ENCODE peak calls at places on chromosomes 3 and 15, in eight cellular contexts. U is adrenal gland, I is SJSA1, L is prostate gland, K is SK-N-SH, H is ovary, F is ascending aorta, P is brain microvascular endothelial cell. G is an unnamed sample.

GRCh38 chr15:52656412-52656811 is 22.8 kb downstream of the ATOSA start:
- DNase-seq in U (no peak), I (no peak), L (no peak), K (no peak), H (no peak), F (no peak), P (no peak), G (no peak)

GRCh38 chr3:177610677-177611654 is 413.7 kb upstream of the TBL1XR1 start:
- DNase-seq in U (no peak), I (no peak), L (no peak), K (no peak), H (no peak), F (no peak), P (no peak), G (peak; percentile 20)

GRCh38 chr3:115838786-115839185 is 215.5 kb downstream of the GAP43 start:
- DNase-seq in U (no peak), I (no peak), L (no peak), K (no peak), H (no peak), F (no peak), P (no peak), G (no peak)

GRCh38 chr15:77032647-77033416 is 37.9 kb downstream of the PSTPIP1 start:
- DNase-seq in U (no peak), I (no peak), L (no peak), K (peak; percentile 24), H (no peak), F (no peak), P (no peak), G (no peak)

GRCh38 chr3:23213813-23214212 is 10.7 kb downstream of the UBE2E2 start:
- DNase-seq in U (no peak), I (no peak), L (no peak), K (no peak), H (no peak), F (no peak), P (no peak), G (no peak)

GRCh38 chr3:184332370-184333090 is 4.9 kb upstream of the FAM131A start:
- DNase-seq in U (no peak), I (peak; percentile 72), L (no peak), K (no peak), H (no peak), F (no peak), P (peak; percentile 93), G (no peak)

GRCh38 chr3:119301662-119302061 is 7.5 kb downstream of the ARHGAP31 start:
- DNase-seq in U (peak; percentile 36), I (no peak), L (no peak), K (no peak), H (no peak), F (no peak), P (no peak), G (no peak)

GRCh38 chr15:98983333-98983732 is 24.3 kb downstream of the PGPEP1L start:
- DNase-seq in U (peak; percentile 79), I (no peak), L (no peak), K (no peak), H (peak; percentile 75), F (peak; percentile 87), P (peak; percentile 68), G (no peak)

GRCh38 chr15:48084759-48085420 is 35.9 kb upstream of the SLC24A5 start:
- DNase-seq in U (no peak), I (no peak), L (peak; percentile 8), K (peak; percentile 26), H (no peak), F (no peak), P (peak; percentile 65), G (peak; percentile 50)

GRCh38 chr15:96334705-96335428 is 4.4 kb downstream of the NR2F2 start:
- DNase-seq in U (no peak), I (no peak), L (no peak), K (no peak), H (no peak), F (no peak), P (peak; percentile 1), G (no peak)

GRCh38 chr15:60137711-60138396 is 133.7 kb downstream of the FOXB1 start:
- DNase-seq in U (no peak), I (peak; percentile 84), L (no peak), K (no peak), H (no peak), F (no peak), P (peak; percentile 52), G (no peak)

GRCh38 chr15:84826369-84826823 is 9.2 kb downstream of the ALPK3 start:
- DNase-seq in U (no peak), I (no peak), L (no peak), K (no peak), H (no peak), F (peak; percentile 61), P (no peak), G (peak; percentile 46)

DNA sequence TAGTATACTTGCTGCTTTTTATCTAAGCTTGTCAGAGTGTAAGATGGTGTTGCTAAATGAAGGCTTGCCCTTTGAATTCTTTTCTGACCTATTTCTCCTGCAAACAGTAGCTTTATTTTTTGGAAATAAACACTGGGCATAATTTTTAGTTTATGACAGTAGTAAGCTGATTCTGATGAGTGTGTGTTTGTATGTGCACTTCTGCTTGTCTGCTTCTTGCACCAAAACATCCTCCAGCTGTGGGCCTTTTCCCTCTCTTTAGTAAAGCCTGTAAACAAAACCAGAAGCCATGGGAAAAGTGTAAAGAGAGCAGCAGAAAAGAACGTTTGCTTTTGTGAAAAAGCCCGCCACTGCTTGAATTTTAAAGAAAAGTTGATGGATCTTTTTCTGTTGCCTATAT is 136.4 kb upstream of the IL12A start:
- DNase-seq in U (no peak), I (no peak), L (no peak), K (no peak), H (no peak), F (no peak), P (no peak), G (no peak)
- H3K27ac ChIP-seq in U (no peak overlapping the region), I (peak overlapping the region; percentile 80), L (peak overlapping the region; percentile 64), K (peak overlapping the region; percentile 93), H (no peak overlapping the region), F (peak overlapping the region; percentile 80), P (peak overlapping the region; percentile 91), G (no peak overlapping the region)

DNA sequence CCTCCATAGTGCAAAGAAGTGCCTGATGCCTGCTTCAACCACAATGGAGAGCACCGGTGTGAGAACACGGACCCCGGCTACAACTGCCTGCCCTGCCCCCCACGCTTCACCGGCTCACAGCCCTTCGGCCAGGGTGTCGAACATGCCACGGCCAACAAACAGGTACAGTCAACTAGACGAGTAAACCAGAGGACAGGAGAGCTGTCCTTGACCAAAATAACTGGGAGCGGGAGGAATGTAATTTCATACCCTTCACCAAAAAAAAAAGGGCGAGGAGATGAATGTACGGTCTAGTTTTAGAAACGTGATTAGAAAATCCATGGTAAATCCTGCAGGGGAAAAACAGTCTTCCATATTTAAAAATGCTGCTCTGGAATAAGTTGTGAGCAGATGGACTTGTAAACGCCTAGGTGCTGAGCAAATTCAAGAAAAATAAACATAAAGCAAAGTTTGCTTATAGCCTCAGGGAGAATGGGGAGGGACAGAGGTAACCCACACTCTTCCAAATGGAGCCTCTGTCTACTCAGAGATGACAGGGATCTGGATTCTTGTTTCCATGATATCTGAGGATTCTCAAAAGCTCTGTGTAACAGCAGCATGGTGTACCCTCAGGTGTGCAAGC is 8.4 kb downstream of the THBS1 start:
- DNase-seq in U (no peak), I (no peak), L (no peak), K (no peak), H (no peak), F (no peak), P (no peak), G (no peak)
- H3K36me3 ChIP-seq in U (peaks cover 87% of the 10 kb centered on the region), I (peaks cover 100% of the 10 kb centered on the region), L (no peaks in the 10 kb centered on the region), K (peaks cover 100% of the 10 kb centered on the region), H (no peaks in the 10 kb centered on the region), F (peaks cover 32% of the 10 kb centered on the region), P (peaks cover 98% of the 10 kb centered on the region), G (no peaks in the 10 kb centered on the region)

DNA sequence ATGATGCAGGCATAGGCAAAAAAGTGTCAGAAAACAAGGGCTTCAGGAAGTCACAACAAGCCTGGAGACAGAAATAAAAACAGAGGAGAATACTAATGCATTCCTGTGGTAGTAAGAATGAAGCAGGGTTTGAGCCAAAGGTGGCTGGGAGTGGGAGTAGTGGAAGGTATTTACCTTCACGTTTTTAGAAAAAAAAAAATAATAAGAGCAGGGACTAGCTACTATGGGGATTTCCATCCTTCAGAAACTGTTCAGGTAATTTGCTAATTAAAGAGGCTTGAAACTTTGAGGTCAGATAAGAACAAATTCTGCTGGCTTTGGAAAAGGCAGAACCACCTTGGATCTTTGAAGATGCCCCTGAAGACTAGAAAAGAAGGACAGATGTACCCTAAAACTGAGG is 18.5 kb downstream of the ILDR1 start:
- DNase-seq in U (no peak), I (no peak), L (no peak), K (no peak), H (no peak), F (no peak), P (no peak), G (no peak)
- H3K27ac ChIP-seq in U (no peak overlapping the region), I (no peak overlapping the region), L (no peak overlapping the region), K (no peak overlapping the region), H (no peak overlapping the region), F (no peak overlapping the region), P (no peak overlapping the region), G (no peak overlapping the region)

GRCh38 chr3:131008326-131008725 is 18.3 kb downstream of the ASTE1 start:
- DNase-seq in U (no peak), I (no peak), L (no peak), K (no peak), H (no peak), F (no peak), P (no peak), G (no peak)
- H3K36me3 ChIP-seq in U (peaks cover 6% of the 10 kb centered on the region), I (peaks cover 76% of the 10 kb centered on the region), L (no peaks in the 10 kb centered on the region), K (peaks cover 43% of the 10 kb centered on the region), H (no peaks in the 10 kb centered on the region), F (peaks cover 17% of the 10 kb centered on the region), P (peaks cover 22% of the 10 kb centered on the region), G (peaks cover 23% of the 10 kb centered on the region)

DNA sequence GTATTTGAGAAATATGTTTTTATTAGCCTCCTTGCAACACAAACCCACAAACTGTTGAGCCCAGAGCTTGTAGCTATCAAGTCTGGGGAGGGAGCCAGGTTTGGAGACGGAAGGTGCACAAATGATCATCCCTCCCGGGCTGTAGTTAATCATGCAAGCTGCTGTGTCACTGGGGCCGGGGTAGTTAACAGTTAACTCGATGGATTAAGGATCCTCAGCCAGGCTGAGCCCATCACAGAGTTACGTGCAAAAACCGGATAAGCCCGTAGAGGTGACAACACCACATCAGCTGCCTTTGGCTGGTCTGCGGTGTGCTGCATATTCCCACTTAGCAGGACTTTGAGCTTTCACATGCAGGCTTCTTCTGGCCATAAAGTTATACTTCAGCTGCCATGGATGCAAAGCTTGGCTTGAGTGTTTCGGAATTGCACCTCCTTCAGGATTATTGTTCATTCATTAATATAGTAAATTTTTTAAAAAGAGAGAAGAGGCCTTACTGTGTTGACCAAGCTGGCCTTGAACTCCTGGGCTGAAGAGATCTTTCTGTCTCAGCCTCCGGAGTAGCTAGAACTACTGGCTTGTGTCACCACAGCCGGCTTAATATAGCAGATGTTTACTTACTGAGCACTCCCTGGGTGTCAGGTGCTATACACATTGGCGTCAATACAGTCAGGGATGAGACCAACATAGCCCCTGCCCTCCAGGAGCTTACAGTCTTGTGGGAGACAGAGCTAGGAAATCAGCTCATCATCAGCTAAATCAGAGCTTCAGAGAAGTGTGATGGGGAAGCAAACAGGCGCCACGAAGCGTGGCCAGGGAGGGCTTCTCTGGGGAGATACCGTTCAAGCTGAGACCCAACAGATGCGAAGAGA is 226.8 kb upstream of the BHLHE40 start:
- DNase-seq in U (no peak), I (no peak), L (no peak), K (no peak), H (no peak), F (no peak), P (no peak), G (peak; percentile 94)
- H3K27ac ChIP-seq in U (peak overlapping the region; percentile 61), I (no peak overlapping the region), L (peak overlapping the region; percentile 80), K (peak overlapping the region; percentile 52), H (peak overlapping the region; percentile 84), F (no peak overlapping the region), P (no peak overlapping the region), G (peak overlapping the region; percentile 78)

GRCh38 chr15:57460208-57460816 is 84.0 kb downstream of the CGNL1 start:
- DNase-seq in U (no peak), I (no peak), L (no peak), K (no peak), H (no peak), F (no peak), P (no peak), G (no peak)
- H3K36me3 ChIP-seq in U (no peaks in the 10 kb centered on the region), I (no peaks in the 10 kb centered on the region), L (no peaks in the 10 kb centered on the region), K (no peaks in the 10 kb centered on the region), H (no peaks in the 10 kb centered on the region), F (no peaks in the 10 kb centered on the region), P (no peaks in the 10 kb centered on the region), G (peaks cover 8% of the 10 kb centered on the region)

G was measured in WERI-Rb-1.